ENCODE peak calls at places on chromosome 15, in eight cellular contexts. One of them, this sample, is unnamed.

GRCh38 chr15:22799902-22800301 is 13.5 kb downstream of the NIPA1 start:
- DNase-seq in GM12878: no peak
- DNase-seq in A549: no peak
- DNase-seq in SK-N-SH: no peak
- DNase-seq in HCT116: no peak
- DNase-seq in H1: no peak
- DNase-seq in HepG2: no peak
- DNase-seq in K562: no peak
- DNase-seq in this sample: no peak

GRCh38 chr15:84685304-84685703 is 27.3 kb upstream of the NMB start:
- DNase-seq in GM12878: no peak
- DNase-seq in A549: no peak
- DNase-seq in SK-N-SH: no peak
- DNase-seq in HCT116: peak
- DNase-seq in H1: no peak
- DNase-seq in HepG2: no peak
- DNase-seq in K562: peak
- DNase-seq in this sample: peak

GRCh38 chr15:88083828-88084760 is 172.4 kb downstream of the NTRK3 start:
- DNase-seq in GM12878: no peak
- DNase-seq in A549: no peak
- DNase-seq in SK-N-SH: no peak
- DNase-seq in HCT116: no peak
- DNase-seq in H1: no peak
- DNase-seq in HepG2: no peak
- DNase-seq in K562: no peak
- DNase-seq in this sample: no peak

GRCh38 chr15:33956397-33956796 is 11.9 kb upstream of the CHRM5 start:
- DNase-seq in GM12878: no peak
- DNase-seq in A549: no peak
- DNase-seq in SK-N-SH: no peak
- DNase-seq in HCT116: no peak
- DNase-seq in H1: no peak
- DNase-seq in HepG2: no peak
- DNase-seq in K562: peak
- DNase-seq in this sample: peak

GRCh38 chr15:28914046-28914445 is 28.3 kb downstream of the APBA2 start:
- DNase-seq in GM12878: no peak
- DNase-seq in A549: no peak
- DNase-seq in SK-N-SH: no peak
- DNase-seq in HCT116: no peak
- DNase-seq in H1: no peak
- DNase-seq in HepG2: no peak
- DNase-seq in K562: no peak
- DNase-seq in this sample: no peak

GRCh38 chr15:88513195-88513594 is 33.3 kb downstream of the DET1 start:
- DNase-seq in GM12878: no peak
- DNase-seq in A549: no peak
- DNase-seq in SK-N-SH: no peak
- DNase-seq in HCT116: no peak
- DNase-seq in H1: no peak
- DNase-seq in HepG2: no peak
- DNase-seq in K562: no peak
- DNase-seq in this sample: peak

GRCh38 chr15:92115834-92116233 is 262.3 kb downstream of the SLCO3A1 start:
- DNase-seq in GM12878: no peak
- DNase-seq in A549: no peak
- DNase-seq in SK-N-SH: no peak
- DNase-seq in HCT116: no peak
- DNase-seq in H1: no peak
- DNase-seq in HepG2: no peak
- DNase-seq in K562: no peak
- DNase-seq in this sample: no peak

GRCh38 chr15:57662802-57663201 is 43.7 kb upstream of the POLR2M start:
- DNase-seq in GM12878: no peak
- DNase-seq in A549: no peak
- DNase-seq in SK-N-SH: no peak
- DNase-seq in HCT116: no peak
- DNase-seq in H1: no peak
- DNase-seq in HepG2: no peak
- DNase-seq in K562: no peak
- DNase-seq in this sample: no peak

GRCh38 chr15:91841861-91842260 is 11.6 kb upstream of the SLCO3A1 start:
- DNase-seq in GM12878: no peak
- DNase-seq in A549: no peak
- DNase-seq in SK-N-SH: no peak
- DNase-seq in HCT116: no peak
- DNase-seq in H1: no peak
- DNase-seq in HepG2: no peak
- DNase-seq in K562: no peak
- DNase-seq in this sample: no peak

GRCh38 chr15:90989040-90989768 is 5.1 kb downstream of the PRC1 start:
- DNase-seq in GM12878: no peak
- DNase-seq in A549: no peak
- DNase-seq in SK-N-SH: no peak
- DNase-seq in HCT116: no peak
- DNase-seq in H1: no peak
- DNase-seq in HepG2: no peak
- DNase-seq in K562: no peak
- DNase-seq in this sample: no peak

GRCh38 chr15:91246998-91247397 is 146.9 kb downstream of the SV2B start:
- DNase-seq in GM12878: no peak
- DNase-seq in A549: no peak
- DNase-seq in SK-N-SH: no peak
- DNase-seq in HCT116: no peak
- DNase-seq in H1: no peak
- DNase-seq in HepG2: no peak
- DNase-seq in K562: no peak
- DNase-seq in this sample: no peak

GRCh38 chr15:74835312-74835823 is 7.6 kb downstream of the ULK3 start:
- DNase-seq in GM12878: no peak
- DNase-seq in A549: peak
- DNase-seq in SK-N-SH: peak
- DNase-seq in HCT116: peak
- DNase-seq in H1: peak
- DNase-seq in HepG2: peak
- DNase-seq in K562: peak
- DNase-seq in this sample: peak
- TF ChIP-seq RAD21 in GM12878: peak
- TF ChIP-seq RAD21 in A549: peak
- TF ChIP-seq RAD21 in SK-N-SH: peak
- TF ChIP-seq RAD21 in HCT116: peak
- TF ChIP-seq RAD21 in H1: peak
- TF ChIP-seq RAD21 in HepG2: peak
- TF ChIP-seq RAD21 in K562: peak
- TF ChIP-seq RAD21 in this sample: peak

DNA sequence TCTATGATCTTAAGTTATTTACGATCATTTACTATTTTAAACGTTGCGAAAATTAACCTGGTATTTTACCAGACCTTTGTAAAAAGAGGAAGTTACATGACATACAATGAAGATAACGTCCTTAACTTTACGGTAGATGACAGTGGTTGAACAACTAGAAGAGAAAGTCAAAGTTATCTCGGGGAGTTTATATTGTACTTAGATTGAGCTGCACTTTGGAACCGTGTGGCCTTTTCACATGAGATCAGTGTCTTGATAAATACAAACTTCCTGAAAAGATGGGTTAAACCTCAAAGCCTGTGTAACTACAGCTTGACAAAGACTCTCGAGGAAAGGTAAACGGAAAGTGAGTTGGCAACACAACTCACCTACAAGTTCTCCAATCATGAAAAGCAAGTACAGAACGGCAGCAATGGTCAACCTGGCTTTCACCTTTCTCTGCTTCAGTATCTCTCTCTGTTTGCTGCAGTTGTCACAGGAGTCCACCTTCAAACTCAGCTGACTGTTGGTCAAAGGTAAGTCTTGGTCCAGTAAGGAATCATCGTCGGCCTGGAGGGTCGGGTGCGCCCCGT is 873 bp downstream of the SLC30A4 start:
- DNase-seq in GM12878: no peak
- DNase-seq in A549: no peak
- DNase-seq in SK-N-SH: no peak
- DNase-seq in HCT116: no peak
- DNase-seq in H1: no peak
- DNase-seq in HepG2: peak
- DNase-seq in K562: peak
- DNase-seq in this sample: no peak
- TF ChIP-seq RAD21 in GM12878: no peak
- TF ChIP-seq RAD21 in A549: no peak
- TF ChIP-seq RAD21 in SK-N-SH: no peak
- TF ChIP-seq RAD21 in HCT116: no peak
- TF ChIP-seq RAD21 in H1: no peak
- TF ChIP-seq RAD21 in HepG2: no peak
- TF ChIP-seq RAD21 in K562: no peak
- TF ChIP-seq RAD21 in this sample: no peak

GRCh38 chr15:73480051-73480450 is 37.1 kb downstream of the REC114 start:
- DNase-seq in GM12878: no peak
- DNase-seq in A549: no peak
- DNase-seq in SK-N-SH: no peak
- DNase-seq in HCT116: no peak
- DNase-seq in H1: no peak
- DNase-seq in HepG2: no peak
- DNase-seq in K562: no peak
- DNase-seq in this sample: no peak

GRCh38 chr15:73483053-73483452 is 40.1 kb downstream of the REC114 start:
- DNase-seq in GM12878: no peak
- DNase-seq in A549: no peak
- DNase-seq in SK-N-SH: no peak
- DNase-seq in HCT116: no peak
- DNase-seq in H1: no peak
- DNase-seq in HepG2: no peak
- DNase-seq in K562: no peak
- DNase-seq in this sample: peak

GRCh38 chr15:73482184-73482583 is 39.2 kb downstream of the REC114 start:
- DNase-seq in GM12878: no peak
- DNase-seq in A549: no peak
- DNase-seq in SK-N-SH: no peak
- DNase-seq in HCT116: no peak
- DNase-seq in H1: no peak
- DNase-seq in HepG2: no peak
- DNase-seq in K562: peak
- DNase-seq in this sample: no peak

GRCh38 chr15:73488698-73489097 is 45.7 kb downstream of the REC114 start:
- DNase-seq in GM12878: no peak
- DNase-seq in A549: no peak
- DNase-seq in SK-N-SH: no peak
- DNase-seq in HCT116: no peak
- DNase-seq in H1: no peak
- DNase-seq in HepG2: no peak
- DNase-seq in K562: no peak
- DNase-seq in this sample: no peak

GRCh38 chr15:73485372-73485771 is 42.4 kb downstream of the REC114 start:
- DNase-seq in GM12878: no peak
- DNase-seq in A549: no peak
- DNase-seq in SK-N-SH: no peak
- DNase-seq in HCT116: no peak
- DNase-seq in H1: no peak
- DNase-seq in HepG2: no peak
- DNase-seq in K562: peak
- DNase-seq in this sample: no peak
- TF ChIP-seq RAD21 in GM12878: no peak
- TF ChIP-seq RAD21 in A549: no peak
- TF ChIP-seq RAD21 in SK-N-SH: no peak
- TF ChIP-seq RAD21 in HCT116: no peak
- TF ChIP-seq RAD21 in H1: no peak
- TF ChIP-seq RAD21 in HepG2: no peak
- TF ChIP-seq RAD21 in K562: no peak
- TF ChIP-seq RAD21 in this sample: no peak

GRCh38 chr15:45253330-45253729 is 1.3 kb downstream of the SLC28A2 start:
- DNase-seq in GM12878: no peak
- DNase-seq in A549: no peak
- DNase-seq in SK-N-SH: peak
- DNase-seq in HCT116: no peak
- DNase-seq in H1: no peak
- DNase-seq in HepG2: no peak
- DNase-seq in K562: no peak
- DNase-seq in this sample: no peak

GRCh38 chr15:45249125-45249780 is 2.8 kb upstream of the SLC28A2 start:
- DNase-seq in GM12878: no peak
- DNase-seq in A549: no peak
- DNase-seq in SK-N-SH: no peak
- DNase-seq in HCT116: no peak
- DNase-seq in H1: no peak
- DNase-seq in HepG2: no peak
- DNase-seq in K562: no peak
- DNase-seq in this sample: no peak

GRCh38 chr15:45251888-45252287 is at the start of gene SLC28A2:
- DNase-seq in GM12878: no peak
- DNase-seq in A549: no peak
- DNase-seq in SK-N-SH: no peak
- DNase-seq in HCT116: no peak
- DNase-seq in H1: no peak
- DNase-seq in HepG2: no peak
- DNase-seq in K562: no peak
- DNase-seq in this sample: no peak

DNA sequence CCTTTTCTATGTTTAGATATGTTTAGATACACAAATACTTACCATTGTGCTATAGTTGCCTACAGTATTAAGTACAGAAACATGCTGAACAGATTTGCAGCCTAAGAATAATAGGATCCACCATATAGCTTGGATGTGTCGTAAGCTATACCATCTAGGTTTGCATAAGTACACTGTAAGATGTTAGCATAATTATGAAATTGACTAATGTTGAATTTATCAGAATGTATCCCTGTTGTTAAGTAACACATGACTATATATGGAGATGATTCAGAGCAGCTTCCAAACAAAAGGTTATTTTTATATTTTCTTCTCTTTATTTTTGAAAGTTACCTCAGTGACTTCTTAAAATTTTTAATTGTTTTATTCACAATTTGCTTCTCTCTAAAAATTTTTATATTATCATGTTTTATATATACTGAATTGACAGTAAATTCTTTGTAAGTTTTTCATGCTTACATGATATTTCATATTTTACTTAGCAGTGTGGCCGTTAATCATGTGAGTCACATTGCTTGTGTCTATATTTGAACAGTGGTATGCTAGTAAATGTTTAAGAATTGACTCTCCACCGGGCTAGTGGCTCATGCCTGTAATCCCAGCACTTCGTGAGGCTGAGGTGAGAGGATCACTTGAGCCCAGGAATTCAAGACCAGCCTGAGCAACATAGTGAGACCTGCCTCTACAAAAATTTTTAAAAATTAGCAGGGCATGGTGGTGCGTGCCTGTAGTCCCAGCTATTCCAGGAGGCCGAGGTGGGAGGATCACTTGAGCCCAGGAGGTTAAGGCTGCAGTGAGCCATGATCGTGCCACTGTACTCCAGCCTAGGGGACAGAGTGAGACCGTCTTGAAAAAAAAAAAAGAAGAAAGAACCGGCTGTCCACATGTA is 2.6 kb downstream of the SLC28A2 start:
- DNase-seq in GM12878: no peak
- DNase-seq in A549: no peak
- DNase-seq in SK-N-SH: no peak
- DNase-seq in HCT116: no peak
- DNase-seq in H1: no peak
- DNase-seq in HepG2: no peak
- DNase-seq in K562: no peak
- DNase-seq in this sample: peak
- TF ChIP-seq RAD21 in GM12878: no peak
- TF ChIP-seq RAD21 in A549: no peak
- TF ChIP-seq RAD21 in SK-N-SH: no peak
- TF ChIP-seq RAD21 in HCT116: no peak
- TF ChIP-seq RAD21 in H1: no peak
- TF ChIP-seq RAD21 in HepG2: no peak
- TF ChIP-seq RAD21 in K562: no peak
- TF ChIP-seq RAD21 in this sample: no peak

GRCh38 chr15:89533861-89534544 is 37.6 kb upstream of the RHCG start:
- DNase-seq in GM12878: no peak
- DNase-seq in A549: no peak
- DNase-seq in SK-N-SH: no peak
- DNase-seq in HCT116: no peak
- DNase-seq in H1: no peak
- DNase-seq in HepG2: no peak
- DNase-seq in K562: no peak
- DNase-seq in this sample: no peak
- TF ChIP-seq RAD21 in GM12878: no peak
- TF ChIP-seq RAD21 in A549: no peak
- TF ChIP-seq RAD21 in SK-N-SH: no peak
- TF ChIP-seq RAD21 in HCT116: no peak
- TF ChIP-seq RAD21 in H1: no peak
- TF ChIP-seq RAD21 in HepG2: no peak
- TF ChIP-seq RAD21 in K562: no peak
- TF ChIP-seq RAD21 in this sample: no peak

This sample was measured in IMR-90.